ENCODE peak calls at places on chromosomes 13 and 19, in ten cellular contexts. O, J, G, L, W, E, I, R, P and A are unnamed samples. For H3K4me1, the result is how much of the 10 kb centered on the place peaks cover.

GRCh38 chr13:48437381-48437780 is 24.5 kb upstream of the LPAR6 start:
- DNase-seq in W (no peak), O (peak), J (peak), I (no peak), P (peak), G (no peak), L (no peak), R (peak), E (no peak), A (peak)

GRCh38 chr13:53844747-53845146 is 816.1 kb downstream of the OLFM4 start:
- DNase-seq in I (no peak), G (no peak), J (no peak), R (no peak), W (no peak), P (no peak), L (no peak), O (no peak), E (no peak), A (no peak)

GRCh38 chr13:106145997-106146864 is 389.2 kb downstream of the EFNB2 start:
- DNase-seq in E (no peak), O (no peak), I (peak), J (no peak), R (no peak), W (no peak), G (no peak), P (no peak), L (no peak), A (peak)

GRCh38 chr19:34343751-34344150 is 21.2 kb upstream of the GPI start:
- DNase-seq in O (no peak), E (no peak), R (no peak), L (no peak), W (no peak), P (no peak), J (no peak), G (no peak), I (no peak), A (no peak)

GRCh38 chr19:6103217-6103644 is 7.1 kb downstream of the RFX2 start:
- DNase-seq in P (peak), I (no peak), G (peak), R (peak), E (peak), W (no peak), J (peak), L (peak), O (peak), A (peak)

GRCh38 chr13:48319458-48320395 is 16.2 kb downstream of the RB1 start:
- DNase-seq in J (no peak), P (no peak), G (peak), E (no peak), L (no peak), O (no peak), W (no peak), I (no peak), R (no peak), A (no peak)

GRCh38 chr13:28530729-28531194 is 35.8 kb upstream of the FLT1 start:
- DNase-seq in E (no peak), L (no peak), O (peak), R (no peak), W (no peak), I (no peak), G (no peak), J (no peak), P (no peak), A (no peak)

GRCh38 chr13:98577823-98578285 is 947 bp upstream of the STK24 start:
- DNase-seq in G (no peak), W (no peak), E (no peak), L (no peak), J (peak), P (peak), O (no peak), I (peak), R (no peak), A (no peak)

DNA sequence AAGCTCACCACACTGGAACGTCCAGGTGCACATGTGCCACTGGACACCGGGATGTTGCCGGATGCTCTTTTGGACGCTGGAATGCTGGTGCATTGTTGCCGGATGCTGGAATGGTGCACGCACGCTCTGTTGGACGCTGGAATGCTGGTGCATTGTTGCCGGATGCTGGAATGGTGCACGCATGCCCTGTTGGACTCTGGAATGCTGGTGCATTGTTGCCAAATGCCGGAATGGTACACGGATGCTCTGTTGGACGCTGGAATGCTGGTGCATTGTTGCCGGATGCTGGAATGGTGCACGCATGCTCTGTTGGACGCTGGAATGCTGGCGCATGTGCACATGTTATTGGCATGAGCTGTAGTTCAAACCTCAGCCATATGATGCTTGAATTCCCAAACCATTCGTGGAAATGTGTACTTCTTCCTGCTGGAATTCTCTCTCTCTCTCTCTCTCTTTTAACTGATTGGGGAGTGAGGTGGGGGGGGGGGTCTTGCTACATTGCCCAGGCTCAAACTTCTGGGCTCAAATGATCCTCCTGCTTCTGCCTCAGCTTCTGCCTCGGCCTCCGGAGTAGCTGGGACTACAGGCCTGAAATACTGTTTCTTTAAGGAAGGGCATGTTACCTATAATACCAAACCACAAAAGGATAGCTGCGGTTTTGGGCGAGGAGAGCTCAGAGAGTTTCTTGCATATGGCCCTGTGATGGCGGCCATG is 1.2 kb upstream of the MCF2L start:
- DNase-seq in W (no peak), I (no peak), J (no peak), R (peak), L (peak), O (no peak), G (peak), P (no peak), E (no peak), A (no peak)
- H3K4me1 ChIP-seq in W (under half), I (under half), J (under half), R (under half), L (under half), O (under half), G (under half), P (under half), E (under half), A (under half)

DNA sequence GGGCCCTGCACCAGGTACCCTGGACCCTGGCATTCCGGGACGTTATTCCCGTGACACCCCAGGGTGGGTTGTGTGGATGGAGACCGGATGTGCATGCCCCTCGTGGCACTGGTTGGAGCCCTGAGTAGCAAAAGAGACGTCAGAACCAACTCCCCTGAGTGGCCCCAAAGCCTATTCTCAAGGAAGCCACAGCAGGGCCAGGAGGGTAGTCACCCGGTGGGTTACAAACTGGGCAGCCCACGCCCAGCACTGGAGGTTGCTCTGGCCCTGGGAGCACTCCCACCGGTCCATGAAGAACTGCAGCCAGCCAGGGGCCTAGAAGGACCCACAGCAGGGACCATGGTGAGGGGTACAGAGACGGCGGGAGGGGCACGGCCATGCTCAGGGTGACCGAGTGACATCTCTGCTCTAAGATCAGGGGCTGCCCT is 7.5 kb downstream of the KLF16 start:
- DNase-seq in W (no peak), E (no peak), J (no peak), P (no peak), L (no peak), R (no peak), G (no peak), I (peak), O (no peak), A (no peak)
- H3K4me1 ChIP-seq in W (under half), E (half or more), J (half or more), P (half or more), L (under half), R (under half), G (under half), I (half or more), O (half or more), A (under half)

GRCh38 chr13:44906230-44906629 is 83.0 kb downstream of the NUFIP1 start:
- DNase-seq in O (no peak), P (no peak), R (no peak), G (no peak), I (no peak), W (no peak), J (peak), E (no peak), L (no peak), A (no peak)
- H3K4me1 ChIP-seq in O (under half), P (under half), R (half or more), G (under half), I (under half), W (under half), J (under half), E (half or more), L (under half), A (under half)

GRCh38 chr13:44543424-44543823 is 32.7 kb downstream of the TSC22D1 start:
- DNase-seq in L (no peak), P (no peak), I (no peak), E (no peak), J (no peak), G (no peak), W (no peak), O (no peak), R (no peak), A (no peak)
- H3K4me1 ChIP-seq in L (under half), P (under half), I (under half), E (under half), J (under half), G (under half), W (under half), O (under half), R (under half), A (under half)

GRCh38 chr13:37290691-37291090 is 185.2 kb upstream of the CSNK1A1L start:
- DNase-seq in R (no peak), P (no peak), E (no peak), W (no peak), J (no peak), L (no peak), O (no peak), G (no peak), I (no peak), A (no peak)
- H3K4me1 ChIP-seq in R (under half), P (under half), E (under half), W (under half), J (under half), L (under half), O (under half), G (under half), I (under half), A (under half)

DNA sequence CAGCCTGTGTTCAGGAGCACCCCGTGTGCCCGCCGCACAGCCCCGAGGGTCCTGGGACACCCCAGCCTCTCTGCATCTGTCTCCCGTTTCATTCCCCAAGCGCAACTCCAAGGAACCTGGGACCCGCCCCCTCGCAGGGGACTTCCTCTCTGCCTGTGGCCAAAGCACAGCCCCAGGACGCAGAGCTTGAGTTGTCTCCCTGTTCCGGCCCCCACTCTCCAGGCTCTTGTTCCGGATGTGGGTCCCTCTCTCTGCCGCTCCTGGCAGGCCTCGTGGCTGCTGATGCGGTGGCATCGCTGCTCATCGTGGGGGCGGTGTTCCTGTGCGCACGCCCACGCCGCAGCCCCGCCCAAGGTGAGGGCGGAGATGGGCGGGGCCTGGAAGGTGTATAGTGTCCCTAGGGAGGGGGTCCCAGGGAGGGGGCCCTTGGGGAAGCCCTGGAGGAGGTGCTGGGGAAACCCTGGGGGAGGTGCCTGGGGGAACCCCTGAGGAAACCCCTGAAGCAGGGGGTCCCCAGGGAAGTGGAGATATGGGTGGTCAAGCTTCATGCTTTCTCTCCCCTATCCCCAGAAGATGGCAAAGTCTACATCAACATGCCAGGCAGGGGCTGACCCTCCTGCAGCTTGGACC is 1.3 kb downstream of the HCST start:
- DNase-seq in J (peak), E (peak), O (peak), W (peak), R (peak), L (no peak), G (peak), I (peak), P (peak), A (peak)
- H3K4me1 ChIP-seq in J (under half), E (under half), O (under half), W (under half), R (under half), L (under half), G (under half), I (under half), P (under half), A (under half)

GRCh38 chr13:110380359-110381028 is 73.4 kb downstream of the COL4A2 start:
- DNase-seq in E (no peak), P (no peak), R (no peak), L (no peak), W (no peak), J (no peak), I (no peak), O (peak), G (no peak), A (no peak)

GRCh38 chr13:110381029-110381360 is 73.9 kb downstream of the COL4A2 start:
- DNase-seq in G (no peak), J (no peak), P (no peak), L (no peak), O (no peak), I (no peak), R (no peak), W (no peak), E (no peak), A (no peak)

GRCh38 chr13:110379905-110380341 is 72.8 kb downstream of the COL4A2 start:
- DNase-seq in J (no peak), I (no peak), E (no peak), W (no peak), G (no peak), R (no peak), P (no peak), O (peak), L (no peak), A (no peak)

GRCh38 chr13:110377178-110378175 is 70.4 kb downstream of the COL4A2 start:
- DNase-seq in W (no peak), I (no peak), O (no peak), G (no peak), L (no peak), J (no peak), P (no peak), R (no peak), E (no peak), A (no peak)

DNA sequence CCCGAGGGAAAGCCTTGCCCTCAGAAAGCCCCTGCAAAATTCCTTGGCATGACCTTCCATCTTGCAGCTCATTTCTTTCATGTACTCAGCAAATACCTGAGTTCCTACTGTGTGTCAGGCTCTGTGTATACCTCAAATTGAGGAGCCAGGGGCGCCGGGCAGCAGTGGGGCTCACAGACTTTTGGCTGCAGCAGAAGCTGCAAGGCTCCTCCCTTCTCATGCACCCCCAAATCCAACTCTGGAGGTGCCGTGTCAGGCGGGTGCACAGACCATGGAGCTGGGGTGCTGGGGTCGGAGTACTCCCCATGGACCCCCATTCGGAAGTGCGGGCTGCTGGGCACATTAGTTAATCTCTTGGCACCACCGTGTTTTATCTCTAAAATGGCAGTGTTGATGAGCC is 72.3 kb downstream of the COL4A2 start:
- DNase-seq in P (no peak), R (no peak), G (no peak), L (no peak), E (no peak), O (no peak), I (no peak), J (no peak), W (no peak), A (no peak)
- H3K4me1 ChIP-seq in P (under half), R (half or more), G (under half), L (under half), E (half or more), O (under half), I (under half), J (under half), W (under half), A (under half)

DNA sequence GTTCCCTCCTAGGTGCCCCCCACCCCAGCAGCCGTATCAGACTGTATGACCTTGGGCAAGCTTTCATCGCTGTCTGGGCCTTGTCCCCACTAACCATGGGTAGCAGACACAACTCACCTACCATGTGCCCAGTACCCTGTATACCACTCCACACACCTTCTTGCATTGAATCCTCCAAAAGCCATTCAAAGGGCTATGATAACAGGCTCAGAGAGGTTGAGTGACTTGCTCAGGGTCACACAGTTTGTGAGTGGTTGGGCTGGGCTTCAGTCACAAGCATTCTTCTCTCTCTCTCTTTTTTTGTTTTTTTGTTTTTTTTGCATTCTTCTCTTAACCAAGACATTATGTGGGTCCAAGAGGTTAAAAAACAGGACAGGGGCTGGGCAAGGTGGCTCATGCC is 2.6 kb downstream of the RASAL3 start:
- DNase-seq in I (no peak), W (no peak), O (no peak), E (no peak), P (no peak), G (no peak), J (no peak), R (no peak), L (no peak), A (no peak)
- H3K4me1 ChIP-seq in I (under half), W (under half), O (under half), E (under half), P (under half), G (under half), J (under half), R (under half), L (under half), A (under half)